ENCODE peak calls at places on chromosomes 7 and 10, in five cellular contexts. One of them, this sample, is unnamed.

GRCh38 chr10:30349967-30350735 is 1.1 kb upstream of the MTPAP start:
- DNase-seq in neuronal stem cell: no peak
- DNase-seq in mesenchymal stem cell: no peak
- DNase-seq in H9: no peak
- DNase-seq in H1: no peak
- DNase-seq in this sample: no peak

GRCh38 chr7:155277385-155277994 is 20.2 kb upstream of the INSIG1 start:
- DNase-seq in neuronal stem cell: no peak
- DNase-seq in mesenchymal stem cell: no peak
- DNase-seq in H9: no peak
- DNase-seq in H1: no peak
- DNase-seq in this sample: no peak

GRCh38 chr10:11404931-11405330 is 206.5 kb downstream of the USP6NL start:
- DNase-seq in neuronal stem cell: no peak
- DNase-seq in mesenchymal stem cell: no peak
- DNase-seq in H9: no peak
- DNase-seq in H1: no peak
- DNase-seq in this sample: no peak

GRCh38 chr10:122715576-122715975 is 15.9 kb upstream of the C10orf120 start:
- DNase-seq in neuronal stem cell: no peak
- DNase-seq in mesenchymal stem cell: no peak
- DNase-seq in H9: no peak
- DNase-seq in H1: no peak
- DNase-seq in this sample: no peak

GRCh38 chr7:134783294-134784069 is 4.0 kb downstream of the CALD1 start:
- DNase-seq in neuronal stem cell: no peak
- DNase-seq in mesenchymal stem cell: no peak
- DNase-seq in H9: no peak
- DNase-seq in H1: peak; percentile 38
- DNase-seq in this sample: no peak

GRCh38 chr10:120634629-120635028 is 177.6 kb downstream of the PLPP4 start:
- DNase-seq in neuronal stem cell: no peak
- DNase-seq in mesenchymal stem cell: no peak
- DNase-seq in H9: peak; percentile 87
- DNase-seq in H1: peak; percentile 93
- DNase-seq in this sample: no peak

GRCh38 chr7:105367458-105367857 is 21.3 kb downstream of the SRPK2 start:
- DNase-seq in neuronal stem cell: no peak
- DNase-seq in mesenchymal stem cell: no peak
- DNase-seq in H9: no peak
- DNase-seq in H1: no peak
- DNase-seq in this sample: peak; percentile 19

GRCh38 chr7:115728518-115728917 is 302.0 kb downstream of the TFEC start:
- DNase-seq in neuronal stem cell: no peak
- DNase-seq in mesenchymal stem cell: no peak
- DNase-seq in H9: no peak
- DNase-seq in H1: no peak
- DNase-seq in this sample: no peak

GRCh38 chr10:43151371-43151770 is 13.1 kb downstream of the CSGALNACT2 start:
- DNase-seq in neuronal stem cell: no peak
- DNase-seq in mesenchymal stem cell: peak; percentile 18
- DNase-seq in H9: no peak
- DNase-seq in H1: no peak
- DNase-seq in this sample: no peak

GRCh38 chr10:30973737-30974136 is 57.9 kb downstream of the ZNF438 start:
- DNase-seq in neuronal stem cell: no peak
- DNase-seq in mesenchymal stem cell: no peak
- DNase-seq in H9: no peak
- DNase-seq in H1: no peak
- DNase-seq in this sample: no peak

GRCh38 chr7:30057741-30058140 is 29.5 kb downstream of the PLEKHA8 start:
- DNase-seq in neuronal stem cell: no peak
- DNase-seq in mesenchymal stem cell: no peak
- DNase-seq in H9: no peak
- DNase-seq in H1: no peak
- DNase-seq in this sample: no peak

GRCh38 chr10:61629594-61629993 is 33.1 kb upstream of the CABCOCO1 start:
- DNase-seq in neuronal stem cell: no peak
- DNase-seq in mesenchymal stem cell: no peak
- DNase-seq in H9: peak; percentile 33
- DNase-seq in H1: no peak
- DNase-seq in this sample: no peak

GRCh38 chr7:55065511-55066229 is 46.9 kb downstream of the EGFR start:
- DNase-seq in neuronal stem cell: no peak
- DNase-seq in mesenchymal stem cell: peak; percentile 95
- DNase-seq in H9: peak; percentile 40
- DNase-seq in H1: no peak
- DNase-seq in this sample: peak; percentile 71

GRCh38 chr7:45917658-45918057 is 3.4 kb downstream of the IGFBP3 start:
- DNase-seq in neuronal stem cell: peak; percentile 67
- DNase-seq in mesenchymal stem cell: peak; percentile 72
- DNase-seq in H9: peak; percentile 75
- DNase-seq in H1: peak; percentile 96
- DNase-seq in this sample: peak; percentile 87

GRCh38 chr7:94509264-94509878 is at the start of gene CASD1:
- DNase-seq in neuronal stem cell: peak; percentile 59
- DNase-seq in mesenchymal stem cell: peak; percentile 17
- DNase-seq in H9: peak; percentile 66
- DNase-seq in H1: peak; percentile 75
- DNase-seq in this sample: peak; percentile 55

GRCh38 chr10:91587710-91588638 is 44.9 kb downstream of the PPP1R3C start:
- DNase-seq in neuronal stem cell: no peak
- DNase-seq in mesenchymal stem cell: peak; percentile 88
- DNase-seq in H9: no peak
- DNase-seq in H1: no peak
- DNase-seq in this sample: no peak

GRCh38 chr10:132468651-132469050 is 68.9 kb upstream of the INPP5A start:
- DNase-seq in neuronal stem cell: no peak
- DNase-seq in mesenchymal stem cell: no peak
- DNase-seq in H9: no peak
- DNase-seq in H1: peak; percentile 52
- DNase-seq in this sample: no peak
- H2BK12ac ChIP-seq in neuronal stem cell: no peak overlapping the region
- H2BK12ac ChIP-seq in mesenchymal stem cell: no peak overlapping the region
- H2BK12ac ChIP-seq in H9: no peak overlapping the region
- H2BK12ac ChIP-seq in H1: no peak overlapping the region
- H2BK12ac ChIP-seq in this sample: no peak overlapping the region

GRCh38 chr10:13891542-13892431 is 305.0 kb downstream of the PRPF18 start:
- DNase-seq in neuronal stem cell: peak; percentile 36
- DNase-seq in mesenchymal stem cell: no peak
- DNase-seq in H9: no peak
- DNase-seq in H1: peak; percentile 67
- DNase-seq in this sample: peak; percentile 83

GRCh38 chr10:13893926-13894325 is 307.2 kb downstream of the PRPF18 start:
- DNase-seq in neuronal stem cell: no peak
- DNase-seq in mesenchymal stem cell: no peak
- DNase-seq in H9: no peak
- DNase-seq in H1: no peak
- DNase-seq in this sample: peak; percentile 96

GRCh38 chr10:13890233-13890616 is 303.5 kb downstream of the PRPF18 start:
- DNase-seq in neuronal stem cell: no peak
- DNase-seq in mesenchymal stem cell: peak; percentile 83
- DNase-seq in H9: no peak
- DNase-seq in H1: no peak
- DNase-seq in this sample: peak; percentile 44

GRCh38 chr10:13892871-13893270 is 306.1 kb downstream of the PRPF18 start:
- DNase-seq in neuronal stem cell: no peak
- DNase-seq in mesenchymal stem cell: no peak
- DNase-seq in H9: no peak
- DNase-seq in H1: no peak
- DNase-seq in this sample: peak; percentile 33

DNA sequence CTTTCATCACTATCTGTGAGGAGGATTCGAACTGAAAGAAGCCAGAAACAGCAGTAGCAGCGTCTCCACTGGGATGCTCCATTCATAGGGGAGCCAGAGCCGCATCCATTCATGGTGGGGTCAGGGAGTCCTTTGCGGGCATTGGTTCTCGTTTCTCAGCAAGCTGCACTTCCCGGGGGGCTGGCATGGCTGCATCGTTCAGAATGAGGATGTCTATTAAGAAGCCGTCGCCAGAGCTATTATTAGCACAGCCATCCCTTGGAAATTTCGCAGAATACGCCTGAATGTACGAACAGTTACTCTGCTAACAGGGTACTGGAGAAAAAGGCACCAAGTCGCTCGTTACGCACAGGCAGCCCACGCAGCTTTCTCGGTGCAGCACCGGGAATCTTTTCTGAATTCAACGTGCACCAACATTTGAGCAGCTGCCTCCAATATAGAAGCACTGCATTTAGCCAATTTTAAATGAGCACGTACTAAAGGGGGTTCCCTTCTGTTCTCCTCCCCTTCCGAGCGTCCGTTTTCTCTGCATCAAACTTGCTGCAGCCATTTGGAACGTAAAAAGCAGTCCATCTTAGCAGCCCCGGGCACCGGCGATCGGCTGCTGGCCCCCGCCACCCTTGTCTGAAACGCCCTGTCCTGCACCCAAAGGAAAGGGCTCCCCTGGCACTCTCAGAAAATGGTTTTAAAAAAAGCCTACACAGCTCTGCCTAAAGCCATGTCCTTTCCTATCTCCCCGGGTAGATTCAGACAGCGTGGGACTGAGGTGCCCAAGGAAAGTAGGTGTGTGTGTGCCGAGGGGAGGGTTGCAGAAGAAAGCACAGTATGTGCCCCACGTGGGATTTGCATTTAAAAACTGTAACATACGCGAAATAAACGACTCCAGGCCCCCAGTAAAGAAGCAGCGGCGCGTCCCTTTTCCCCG is 304.1 kb downstream of the PRPF18 start:
- DNase-seq in neuronal stem cell: peak; percentile 30
- DNase-seq in mesenchymal stem cell: peak; percentile 80
- DNase-seq in H9: peak; percentile 55
- DNase-seq in H1: no peak
- DNase-seq in this sample: peak; percentile 38
- H3K27ac ChIP-seq in neuronal stem cell: peak overlapping the region; percentile 20
- H3K27ac ChIP-seq in mesenchymal stem cell: peak overlapping the region; percentile 4
- H3K27ac ChIP-seq in H9: no peak overlapping the region
- H3K27ac ChIP-seq in H1: peak overlapping the region; percentile 2
- H3K27ac ChIP-seq in this sample: no peak overlapping the region

GRCh38 chr7:132150711-132151110 is 425.6 kb downstream of the PLXNA4 start:
- DNase-seq in neuronal stem cell: no peak
- DNase-seq in mesenchymal stem cell: no peak
- DNase-seq in H9: no peak
- DNase-seq in H1: no peak
- DNase-seq in this sample: peak; percentile 71

GRCh38 chr7:132148876-132149275 is 427.4 kb downstream of the PLXNA4 start:
- DNase-seq in neuronal stem cell: no peak
- DNase-seq in mesenchymal stem cell: no peak
- DNase-seq in H9: no peak
- DNase-seq in H1: no peak
- DNase-seq in this sample: no peak

GRCh38 chr7:132145466-132145865 is 430.8 kb downstream of the PLXNA4 start:
- DNase-seq in neuronal stem cell: peak; percentile 24
- DNase-seq in mesenchymal stem cell: peak; percentile 31
- DNase-seq in H9: no peak
- DNase-seq in H1: no peak
- DNase-seq in this sample: peak; percentile 73

GRCh38 chr7:132152490-132152889 is 423.8 kb downstream of the PLXNA4 start:
- DNase-seq in neuronal stem cell: no peak
- DNase-seq in mesenchymal stem cell: no peak
- DNase-seq in H9: no peak
- DNase-seq in H1: no peak
- DNase-seq in this sample: no peak

DNA sequence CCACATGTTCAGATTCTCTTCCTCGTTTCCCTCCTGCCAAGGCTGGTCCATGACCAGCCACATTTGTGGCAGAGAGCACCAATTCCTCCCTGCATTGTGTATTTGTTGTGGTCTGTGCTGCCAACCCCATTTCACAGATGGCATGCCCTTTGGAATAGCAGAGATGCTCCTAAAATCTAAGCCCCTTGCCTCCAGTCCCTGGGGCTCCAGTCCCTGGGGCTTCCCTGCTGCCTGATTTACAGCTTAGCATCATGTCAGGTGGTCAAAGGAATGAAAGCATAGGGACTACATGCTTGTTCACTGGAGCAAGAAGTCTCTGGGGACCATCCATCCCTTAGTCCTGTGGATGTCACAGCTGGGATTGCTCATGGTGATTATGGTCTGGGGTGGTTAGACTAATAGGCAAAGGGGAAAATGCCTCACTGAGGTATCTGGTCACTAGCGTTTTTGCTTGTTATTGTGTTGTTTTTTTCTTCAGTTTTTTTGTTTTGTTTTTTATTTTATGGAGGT is 426.4 kb downstream of the PLXNA4 start:
- DNase-seq in neuronal stem cell: no peak
- DNase-seq in mesenchymal stem cell: no peak
- DNase-seq in H9: no peak
- DNase-seq in H1: no peak
- DNase-seq in this sample: no peak
- H2BK12ac ChIP-seq in neuronal stem cell: no peak overlapping the region
- H2BK12ac ChIP-seq in mesenchymal stem cell: no peak overlapping the region
- H2BK12ac ChIP-seq in H9: no peak overlapping the region
- H2BK12ac ChIP-seq in H1: no peak overlapping the region
- H2BK12ac ChIP-seq in this sample: no peak overlapping the region

GRCh38 chr7:50303082-50303893 is 1.2 kb upstream of the IKZF1 start:
- DNase-seq in neuronal stem cell: no peak
- DNase-seq in mesenchymal stem cell: no peak
- DNase-seq in H9: peak; percentile 60
- DNase-seq in H1: peak; percentile 63
- DNase-seq in this sample: no peak

GRCh38 chr7:50305697-50306300 is 1.3 kb downstream of the IKZF1 start:
- DNase-seq in neuronal stem cell: no peak
- DNase-seq in mesenchymal stem cell: no peak
- DNase-seq in H9: no peak
- DNase-seq in H1: no peak
- DNase-seq in this sample: no peak

GRCh38 chr7:50304911-50305621 is 550 bp downstream of the IKZF1 start:
- DNase-seq in neuronal stem cell: no peak
- DNase-seq in mesenchymal stem cell: no peak
- DNase-seq in H9: no peak
- DNase-seq in H1: no peak
- DNase-seq in this sample: no peak

GRCh38 chr7:50303894-50304157 is 690 bp upstream of the IKZF1 start:
- DNase-seq in neuronal stem cell: no peak
- DNase-seq in mesenchymal stem cell: no peak
- DNase-seq in H9: no peak
- DNase-seq in H1: no peak
- DNase-seq in this sample: peak; percentile 25

DNA sequence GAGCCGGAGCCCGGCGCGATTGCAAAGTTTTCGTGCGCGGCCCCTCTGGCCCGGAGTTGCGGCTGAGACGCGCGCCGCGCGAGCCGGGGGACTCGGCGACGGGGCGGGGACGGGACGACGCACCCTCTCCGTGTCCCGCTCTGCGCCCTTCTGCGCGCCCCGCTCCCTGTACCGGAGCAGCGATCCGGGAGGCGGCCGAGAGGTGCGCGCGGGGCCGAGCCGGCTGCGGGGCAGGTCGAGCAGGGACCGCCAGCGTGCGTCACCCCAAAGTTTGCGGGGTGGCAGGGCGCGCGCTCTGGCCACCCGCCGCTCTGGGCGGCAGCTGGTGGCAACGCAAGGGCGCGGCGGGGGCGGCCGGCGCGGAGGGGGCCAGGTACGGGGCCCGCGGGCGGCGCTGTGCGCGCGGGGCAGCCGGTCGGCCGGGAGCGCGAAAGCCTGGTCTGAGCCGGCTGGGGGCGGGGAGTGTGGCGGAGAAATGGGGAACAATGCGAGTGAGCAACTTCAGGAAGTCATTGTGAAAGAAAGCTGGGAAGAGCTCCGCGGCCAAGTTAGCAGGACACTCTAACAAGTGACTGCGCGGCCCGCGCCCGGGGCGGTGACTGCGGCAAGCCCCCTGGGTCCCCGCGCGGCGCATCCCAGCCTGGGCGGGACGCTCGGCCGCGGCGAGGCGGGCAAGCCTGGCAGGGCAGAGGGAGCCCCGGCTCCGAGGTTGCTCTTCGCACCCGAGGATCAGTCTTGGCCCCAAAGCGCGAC is at the start of gene IKZF1:
- DNase-seq in neuronal stem cell: no peak
- DNase-seq in mesenchymal stem cell: peak; percentile 7
- DNase-seq in H9: peak; percentile 46
- DNase-seq in H1: peak; percentile 70
- DNase-seq in this sample: peak; percentile 38
- H3K27ac ChIP-seq in neuronal stem cell: no peak within 1 kb of the TSS
- H3K27ac ChIP-seq in mesenchymal stem cell: no peak within 1 kb of the TSS
- H3K27ac ChIP-seq in H9: no peak within 1 kb of the TSS
- H3K27ac ChIP-seq in H1: no peak within 1 kb of the TSS
- H3K27ac ChIP-seq in this sample: no peak within 1 kb of the TSS

This sample was measured in trophoblast cell.